ENCODE peak calls at places on chromosomes 2 and 18, in four cellular contexts. L is ovary, H is fibroblast of mammary gland, J is GM12865. C is an unnamed sample.

GRCh38 chr18:65257157-65257556 is 493.7 kb upstream of the CDH7 start:
- DNase-seq in L (no peak), H (no peak), J (no peak), C (no peak)

GRCh38 chr2:23356711-23357110 is 28.3 kb upstream of the KLHL29 start:
- DNase-seq in L (no peak), J (no peak), H (no peak), C (no peak)

GRCh38 chr2:197431858-197432257 is 3.0 kb downstream of the SF3B1 start:
- DNase-seq in L (no peak), H (no peak), J (no peak), C (no peak)

GRCh38 chr18:12394428-12394827 is 13.3 kb upstream of the PRELID3A start:
- DNase-seq in J (no peak), L (no peak), H (no peak), C (no peak)

GRCh38 chr2:1521191-1521877 is 108.1 kb downstream of the TPO start:
- DNase-seq in H (no peak), J (no peak), L (no peak), C (no peak)

GRCh38 chr2:833180-833579 is 117.5 kb upstream of the SNTG2 start:
- DNase-seq in L (no peak), J (peak), H (no peak), C (no peak)

GRCh38 chr2:154992826-154993225 is 294.3 kb downstream of the KCNJ3 start:
- DNase-seq in L (no peak), J (no peak), H (no peak), C (no peak)

GRCh38 chr18:32772580-32773186 is at the start of gene KLHL14:
- DNase-seq in H (no peak), J (no peak), L (no peak), C (no peak)

GRCh38 chr2:64888591-64889309 is 100.4 kb upstream of the SLC1A4 start:
- DNase-seq in L (no peak), H (peak), J (no peak), C (no peak)

GRCh38 chr2:140698736-140699135 is 1432.1 kb downstream of the LRP1B start:
- DNase-seq in H (no peak), L (no peak), J (no peak), C (no peak)

GRCh38 chr18:61697306-61697909 is 195.4 kb downstream of the RNF152 start:
- DNase-seq in H (no peak), L (no peak), J (no peak), C (no peak)

GRCh38 chr2:101223814-101224231 is 28.9 kb upstream of the CNOT11 start:
- DNase-seq in H (no peak), L (no peak), J (peak), C (no peak)

GRCh38 chr2:136173126-136173525 is 55.2 kb upstream of the CXCR4 start:
- DNase-seq in L (no peak), H (no peak), J (no peak), C (no peak)

GRCh38 chr2:133433455-133434451 is 134.5 kb downstream of the NCKAP5 start:
- DNase-seq in J (no peak), L (no peak), H (no peak), C (no peak)

GRCh38 chr2:187783446-187783845 is 229.2 kb upstream of the TFPI start:
- DNase-seq in L (no peak), H (peak), J (no peak), C (no peak)

GRCh38 chr2:39492095-39492590 is 55.1 kb upstream of the MAP4K3 start:
- DNase-seq in H (peak), J (peak), L (no peak), C (no peak)

GRCh38 chr2:31286230-31286629 is 52.3 kb downstream of the EHD3 start:
- DNase-seq in H (no peak), J (no peak), L (no peak), C (no peak)

GRCh38 chr2:98472961-98473746 is 28.5 kb downstream of the INPP4A start:
- DNase-seq in H (no peak), J (no peak), L (no peak), C (no peak)

GRCh38 chr2:151262629-151263028 is 966 bp upstream of the RBM43 start:
- DNase-seq in L (no peak), J (no peak), H (no peak), C (peak)

GRCh38 chr2:40103163-40103562 is 324.1 kb upstream of the THUMPD2 start:
- DNase-seq in H (peak), L (no peak), J (no peak), C (no peak)

GRCh38 chr18:36149514-36150289 is 20.0 kb downstream of the ELP2 start:
- DNase-seq in H (no peak), L (no peak), J (peak), C (no peak)

GRCh38 chr18:70489556-70489955 is 200.7 kb downstream of the SOCS6 start:
- DNase-seq in L (no peak), H (no peak), J (no peak), C (no peak)

GRCh38 chr18:79876497-79876896 is 75.0 kb downstream of the SLC66A2 start:
- DNase-seq in J (no peak), L (no peak), H (no peak), C (no peak)

GRCh38 chr2:235957231-235957630 is 211.0 kb downstream of the GBX2 start:
- DNase-seq in J (no peak), L (no peak), H (no peak), C (no peak)

GRCh38 chr18:7789853-7790552 is 222.9 kb downstream of the PTPRM start:
- DNase-seq in H (peak), J (no peak), L (no peak), C (no peak)

GRCh38 chr18:61194726-61195125 is 138.5 kb upstream of the CDH20 start:
- DNase-seq in L (no peak), J (no peak), H (no peak), C (no peak)

GRCh38 chr2:236862526-236862925 is 223.2 kb upstream of the COPS8 start:
- DNase-seq in J (no peak), H (peak), L (no peak), C (no peak)

GRCh38 chr2:42921721-42922120 is 129.3 kb upstream of the HAAO start:
- DNase-seq in J (no peak), H (no peak), L (no peak), C (no peak)

GRCh38 chr18:40356153-40356552 is 1598.9 kb upstream of the PIK3C3 start:
- DNase-seq in L (no peak), J (no peak), H (no peak), C (no peak)

GRCh38 chr2:108396845-108397244 is 19.1 kb downstream of the SULT1C4 start:
- DNase-seq in J (peak), L (no peak), H (peak), C (no peak)

GRCh38 chr2:28623582-28624405 is 127.8 kb upstream of the PPP1CB start:
- DNase-seq in H (no peak), J (no peak), L (no peak), C (no peak)

DNA sequence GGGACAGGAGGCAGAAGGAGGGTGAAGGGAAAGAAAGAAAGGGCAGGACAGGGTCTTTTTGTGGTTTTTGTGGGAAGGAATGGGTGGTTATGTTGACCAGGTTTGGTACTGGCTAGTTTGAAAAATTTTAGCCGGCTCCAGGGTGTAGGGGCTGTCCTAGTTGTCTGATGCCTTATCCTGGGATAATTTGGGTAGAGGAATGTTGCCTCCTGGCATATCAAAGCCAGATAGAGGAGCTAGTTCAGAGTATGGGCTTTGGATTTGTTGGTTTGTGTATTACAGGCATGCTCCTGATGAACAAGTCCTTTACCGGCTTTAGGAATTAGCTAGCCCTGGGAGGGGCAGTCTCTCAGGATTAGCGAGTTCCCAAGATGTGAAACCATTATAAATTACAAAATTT is 101.1 kb upstream of the LHCGR start:
- DNase-seq in J (no peak), L (no peak), H (no peak), C (no peak)
- H3K4me3 ChIP-seq in J (no peak), L (no peak), H (no peak), C (no peak)

GRCh38 chr2:218186876-218187649 is 20.3 kb upstream of the CXCR1 start:
- DNase-seq in L (no peak), H (no peak), J (no peak), C (no peak)
- H3K4me3 ChIP-seq in L (no peak), H (no peak), J (no peak), C (no peak)

GRCh38 chr2:156340377-156340776 is 7.9 kb upstream of the NR4A2 start:
- DNase-seq in J (peak), L (no peak), H (no peak), C (no peak)
- H3K4me3 ChIP-seq in J (peak), L (no peak), H (no peak), C (no peak)

DNA sequence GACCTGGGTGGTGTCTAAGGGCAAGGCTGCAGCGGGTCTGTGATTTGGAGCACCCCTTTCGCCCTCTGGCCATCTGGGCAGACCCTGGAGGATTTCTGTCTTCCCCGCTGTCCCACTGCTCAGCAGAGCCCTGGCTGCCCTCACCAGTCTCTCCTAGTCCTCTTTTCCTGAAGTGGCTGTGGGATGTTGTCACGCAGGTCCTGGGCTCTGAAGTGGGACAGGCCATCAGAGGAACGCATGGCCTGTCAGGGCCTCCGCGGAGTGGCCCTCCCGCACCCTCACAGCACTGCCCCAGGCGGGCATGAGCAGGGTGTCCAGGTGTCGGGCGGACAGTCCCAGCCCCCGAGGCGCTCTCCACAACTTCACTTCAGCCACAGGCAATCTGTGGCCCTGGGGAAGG is 1.1 kb upstream of the TMEM185B start:
- DNase-seq in J (no peak), H (no peak), L (no peak), C (no peak)
- H3K4me3 ChIP-seq in J (peak), H (no peak), L (no peak), C (no peak)

GRCh38 chr18:76055025-76055424 is 440.0 kb downstream of the ZNF516 start:
- DNase-seq in L (no peak), H (no peak), J (no peak), C (no peak)

GRCh38 chr18:76058146-76058545 is 436.9 kb downstream of the ZNF516 start:
- DNase-seq in L (no peak), H (no peak), J (no peak), C (no peak)

GRCh38 chr18:76056467-76057194 is 438.4 kb downstream of the ZNF516 start:
- DNase-seq in L (peak), H (peak), J (no peak), C (peak)

GRCh38 chr18:76052196-76052595 is 442.8 kb downstream of the ZNF516 start:
- DNase-seq in J (no peak), H (no peak), L (no peak), C (no peak)

DNA sequence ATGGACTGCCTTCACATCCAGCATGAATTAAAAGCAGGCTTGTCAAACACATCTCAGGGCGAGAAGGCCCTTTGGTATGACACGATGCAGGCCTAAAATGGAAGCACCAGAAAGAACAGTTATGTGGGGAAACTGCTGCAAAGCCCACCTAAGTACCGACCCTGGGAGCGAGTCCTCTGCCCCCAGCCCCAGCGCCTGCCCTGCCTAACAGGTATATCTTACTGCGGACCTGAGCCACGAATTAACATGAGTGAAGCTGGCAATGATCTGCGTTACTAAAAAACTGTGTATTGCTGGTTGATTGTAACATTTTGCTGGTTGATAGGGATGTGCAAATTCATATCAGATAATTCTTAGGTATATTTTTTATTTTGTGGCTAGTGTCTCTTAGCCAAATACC is 441.5 kb downstream of the ZNF516 start:
- DNase-seq in H (no peak), J (no peak), L (no peak), C (no peak)
- H3K4me3 ChIP-seq in H (no peak), J (no peak), L (no peak), C (no peak)

GRCh38 chr2:216372761-216373291 is 543 bp upstream of the MARCHF4 start:
- DNase-seq in L (no peak), J (no peak), H (peak), C (no peak)
- H3K4me3 ChIP-seq in L (no peak), J (no peak), H (peak), C (no peak)

GRCh38 chr2:54459037-54459441 is 2.9 kb downstream of the SPTBN1 start:
- DNase-seq in J (no peak), L (no peak), H (peak), C (no peak)
- H3K4me3 ChIP-seq in J (no peak), L (no peak), H (no peak), C (no peak)

DNA sequence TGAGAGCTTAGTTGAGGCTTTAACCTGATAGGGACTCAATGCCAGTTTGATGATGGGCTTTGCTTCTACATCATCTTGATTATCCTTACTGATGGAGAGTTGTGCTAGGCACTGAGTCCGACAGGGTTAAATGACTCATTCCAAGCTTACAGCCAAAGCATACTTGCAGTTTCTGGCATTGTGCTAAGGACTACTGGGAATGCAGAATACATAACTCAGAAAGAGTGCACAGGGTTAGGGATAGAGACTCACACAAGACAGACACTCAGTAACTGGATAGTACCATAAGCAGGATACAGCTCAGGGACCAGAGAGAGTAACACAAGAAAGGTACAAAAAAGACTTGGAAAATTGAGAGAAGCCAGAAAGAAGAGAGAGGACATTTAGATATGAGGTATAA is 94.1 kb upstream of the SLC14A2 start:
- DNase-seq in J (no peak), L (no peak), H (peak), C (no peak)
- H3K4me3 ChIP-seq in J (no peak), L (no peak), H (no peak), C (no peak)

GRCh38 chr2:242024751-242025355 is 155.3 kb downstream of the RTP5 start:
- DNase-seq in J (no peak), L (no peak), H (no peak), C (no peak)
- H3K4me3 ChIP-seq in J (no peak), L (no peak), H (no peak), C (no peak)